ENCODE peak calls at places on chromosomes 7 and 10, in seven cellular contexts. Q is trophoblast cell, Z is IMR-90, C is mesendoderm, F is H9, M is neuronal stem cell, X is mesenchymal stem cell. E is an unnamed sample.

GRCh38 chr10:126243306-126243705 is 145.0 kb downstream of the ADAM12 start:
- DNase-seq in F (no peak), M (no peak), X (no peak), C (no peak), Z (peak), Q (no peak), E (no peak)

GRCh38 chr10:45673074-45673628 is 579 bp upstream of the ZFAND4 start:
- DNase-seq in C (no peak), M (no peak), Z (no peak), X (no peak), F (no peak), Q (no peak), E (no peak)

GRCh38 chr10:78222096-78222790 is 188.6 kb downstream of the RPS24 start:
- DNase-seq in X (no peak), Q (no peak), C (no peak), M (no peak), Z (no peak), F (no peak), E (no peak)

GRCh38 chr10:19204239-19204917 is 155.8 kb downstream of the MALRD1 start:
- DNase-seq in F (no peak), C (no peak), M (no peak), Z (peak), Q (no peak), X (no peak), E (no peak)

GRCh38 chr10:101814466-101815041 is 3.7 kb downstream of the OGA start:
- DNase-seq in X (peak), C (no peak), Z (no peak), F (no peak), Q (peak), M (no peak), E (no peak)

GRCh38 chr7:113652501-113652900 is 266.3 kb downstream of the PPP1R3A start:
- DNase-seq in X (no peak), Z (peak), C (no peak), F (no peak), Q (peak), M (no peak), E (no peak)

GRCh38 chr10:29609696-29610095 is 25.1 kb downstream of the SVIL start:
- DNase-seq in Q (no peak), X (no peak), M (no peak), C (no peak), F (no peak), Z (no peak), E (no peak)

GRCh38 chr7:117273325-117274292 is 49.2 kb downstream of the WNT2 start:
- DNase-seq in X (no peak), Q (peak), F (no peak), M (no peak), Z (no peak), C (no peak), E (no peak)

GRCh38 chr10:69508738-69509340 is 57.6 kb downstream of the TSPAN15 start:
- DNase-seq in M (no peak), F (no peak), C (no peak), X (no peak), Z (no peak), Q (no peak), E (no peak)

GRCh38 chr10:57996536-57996935 is 271.2 kb downstream of the IPMK start:
- DNase-seq in X (no peak), F (no peak), C (no peak), Q (no peak), M (no peak), Z (no peak), E (no peak)

GRCh38 chr7:123637203-123637602 is 18.5 kb upstream of the LMOD2 start:
- DNase-seq in M (no peak), X (no peak), Q (peak), C (peak), Z (no peak), F (no peak), E (no peak)

GRCh38 chr10:1581189-1581588 is 156.1 kb downstream of the ADARB2 start:
- DNase-seq in M (no peak), Q (no peak), C (peak), F (peak), X (no peak), Z (no peak), E (no peak)

GRCh38 chr10:124213471-124213870 is 120.1 kb upstream of the CHST15 start:
- DNase-seq in C (no peak), M (no peak), Z (no peak), Q (peak), F (no peak), X (no peak), E (no peak)

GRCh38 chr7:16430133-16430532 is 8.8 kb upstream of the CRPPA start:
- DNase-seq in M (no peak), Z (peak), Q (no peak), X (no peak), F (no peak), C (no peak), E (no peak)

GRCh38 chr7:120550494-120551048 is 277.6 kb downstream of the KCND2 start:
- DNase-seq in Z (no peak), F (no peak), Q (no peak), M (no peak), X (peak), C (peak), E (no peak)

GRCh38 chr7:105355701-105356100 is 33.0 kb downstream of the SRPK2 start:
- DNase-seq in C (no peak), M (no peak), X (no peak), Q (no peak), Z (no peak), F (no peak), E (no peak)

GRCh38 chr10:87058171-87058570 is 36.5 kb downstream of the GLUD1 start:
- DNase-seq in X (no peak), M (no peak), Z (no peak), C (no peak), Q (no peak), F (no peak), E (no peak)

GRCh38 chr7:107468824-107469223 is 1.0 kb upstream of the GPR22 start:
- DNase-seq in M (no peak), Z (no peak), Q (no peak), X (no peak), C (no peak), F (no peak), E (no peak)

GRCh38 chr10:66822801-66823200 is 103.0 kb upstream of the LRRTM3 start:
- DNase-seq in M (peak), Q (no peak), C (peak), X (no peak), F (peak), Z (no peak), E (peak)

GRCh38 chr10:66827353-66827752 is 98.5 kb upstream of the LRRTM3 start:
- DNase-seq in M (no peak), F (no peak), C (no peak), Q (no peak), Z (peak), X (peak), E (no peak)

GRCh38 chr10:66819691-66820090 is 106.1 kb upstream of the LRRTM3 start:
- DNase-seq in Z (no peak), F (no peak), C (no peak), Q (no peak), M (no peak), X (no peak), E (no peak)

GRCh38 chr10:66828957-66829356 is 96.9 kb upstream of the LRRTM3 start:
- DNase-seq in C (no peak), Z (peak), F (no peak), Q (no peak), M (no peak), X (no peak), E (no peak)

GRCh38 chr10:66823301-66823700 is 102.5 kb upstream of the LRRTM3 start:
- DNase-seq in F (no peak), X (no peak), Z (no peak), C (no peak), Q (no peak), M (no peak), E (no peak)
- H4K8ac ChIP-seq in F (no peak), X (no peak), Z (no peak), C (no peak), Q (no peak), M (no peak), E (no peak)

GRCh38 chr10:96656839-96657238 is 63.5 kb downstream of the PIK3AP1 start:
- DNase-seq in M (no peak), F (no peak), X (no peak), Z (no peak), Q (peak), C (no peak), E (no peak)

GRCh38 chr10:96657385-96657784 is 62.9 kb downstream of the PIK3AP1 start:
- DNase-seq in Q (no peak), X (no peak), M (no peak), F (no peak), C (no peak), Z (no peak), E (no peak)

GRCh38 chr10:96651998-96652431 is 65.2 kb upstream of the TM9SF3 start:
- DNase-seq in F (no peak), M (no peak), X (no peak), Z (no peak), Q (no peak), C (no peak), E (no peak)

GRCh38 chr10:96658844-96659243 is 61.5 kb downstream of the PIK3AP1 start:
- DNase-seq in Q (no peak), X (no peak), M (no peak), Z (no peak), F (no peak), C (no peak), E (no peak)

DNA sequence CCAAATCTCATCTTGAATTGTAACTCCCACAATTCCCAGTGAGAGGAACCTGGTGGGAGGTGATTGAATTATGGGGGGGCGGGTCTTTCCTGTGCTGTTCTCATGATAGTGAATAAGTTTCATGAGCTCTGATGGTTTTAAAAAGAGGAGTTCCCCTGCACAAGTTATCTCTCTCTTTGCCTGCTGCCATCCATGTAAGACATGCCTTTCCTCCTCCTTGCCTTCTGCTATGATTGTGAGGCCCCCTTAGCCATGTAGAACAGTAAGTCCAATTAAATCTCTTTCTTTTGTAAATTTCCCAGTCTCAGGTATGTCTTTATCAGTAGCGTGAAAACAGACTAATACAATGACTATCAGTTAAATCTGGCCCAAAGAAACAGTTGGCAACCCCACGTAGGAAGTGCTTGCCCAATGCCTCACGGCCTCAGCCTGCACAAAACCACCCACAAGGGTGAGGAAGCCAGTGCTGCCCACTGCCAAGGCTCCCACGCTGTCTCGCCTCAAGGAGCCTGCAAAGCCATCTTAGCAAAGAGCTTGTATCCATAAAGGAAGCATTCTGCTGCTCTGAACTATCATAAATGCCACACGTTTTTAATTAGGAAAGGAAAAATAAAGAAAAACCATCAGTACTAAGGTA is 64.6 kb downstream of the PIK3AP1 start:
- DNase-seq in Q (no peak), X (no peak), Z (no peak), C (no peak), F (no peak), M (no peak), E (no peak)
- H4K8ac ChIP-seq in Q (no peak), X (no peak), Z (no peak), C (no peak), F (no peak), M (no peak), E (no peak)

GRCh38 chr7:106447318-106447847 is 162.6 kb upstream of the NAMPT start:
- DNase-seq in Q (no peak), Z (no peak), F (no peak), X (no peak), C (no peak), M (no peak), E (no peak)

GRCh38 chr7:106448346-106448991 is 163.7 kb upstream of the NAMPT start:
- DNase-seq in M (no peak), X (no peak), Z (no peak), C (no peak), Q (no peak), F (no peak), E (no peak)

GRCh38 chr7:106444068-106444655 is 159.4 kb upstream of the NAMPT start:
- DNase-seq in M (no peak), X (no peak), Z (no peak), C (no peak), Q (peak), F (no peak), E (no peak)

GRCh38 chr7:106443156-106443555 is 158.4 kb upstream of the NAMPT start:
- DNase-seq in F (no peak), Z (no peak), Q (peak), M (no peak), X (no peak), C (no peak), E (no peak)

DNA sequence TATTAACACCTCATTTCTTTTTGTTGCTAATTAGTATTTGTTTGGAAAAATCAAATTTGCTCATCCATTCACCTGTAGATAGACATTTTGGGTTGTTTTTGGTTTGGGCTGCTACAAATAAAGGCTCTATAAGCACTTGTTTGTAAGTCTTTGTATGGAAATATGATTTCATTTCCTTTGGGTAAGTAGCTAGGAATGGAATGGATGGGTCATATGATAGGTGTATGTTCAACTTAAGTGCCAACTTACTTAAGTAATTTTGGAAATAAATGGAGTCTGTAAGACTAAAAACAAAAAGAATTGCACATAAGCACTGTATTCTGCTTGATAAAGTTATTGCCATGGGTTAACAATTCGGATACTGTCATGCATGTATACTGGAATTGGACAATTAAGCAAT is 157.7 kb upstream of the NAMPT start:
- DNase-seq in F (no peak), X (no peak), Z (no peak), C (no peak), M (no peak), Q (no peak), E (no peak)
- H4K8ac ChIP-seq in F (no peak), X (no peak), Z (no peak), C (no peak), M (no peak), Q (no peak), E (no peak)

GRCh38 chr7:84783161-84783803 is 403.6 kb downstream of the SEMA3D start:
- DNase-seq in Z (peak), X (peak), C (no peak), Q (peak), M (no peak), F (no peak), E (no peak)

GRCh38 chr7:84784450-84784849 is 402.4 kb downstream of the SEMA3D start:
- DNase-seq in F (no peak), M (no peak), Z (no peak), C (no peak), X (no peak), Q (no peak), E (no peak)

GRCh38 chr7:84786073-84786472 is 400.8 kb downstream of the SEMA3D start:
- DNase-seq in Z (no peak), M (no peak), X (no peak), Q (no peak), F (no peak), C (peak), E (no peak)

GRCh38 chr7:84781838-84782237 is 405.0 kb downstream of the SEMA3D start:
- DNase-seq in X (no peak), M (no peak), F (no peak), Z (no peak), Q (no peak), C (no peak), E (no peak)

DNA sequence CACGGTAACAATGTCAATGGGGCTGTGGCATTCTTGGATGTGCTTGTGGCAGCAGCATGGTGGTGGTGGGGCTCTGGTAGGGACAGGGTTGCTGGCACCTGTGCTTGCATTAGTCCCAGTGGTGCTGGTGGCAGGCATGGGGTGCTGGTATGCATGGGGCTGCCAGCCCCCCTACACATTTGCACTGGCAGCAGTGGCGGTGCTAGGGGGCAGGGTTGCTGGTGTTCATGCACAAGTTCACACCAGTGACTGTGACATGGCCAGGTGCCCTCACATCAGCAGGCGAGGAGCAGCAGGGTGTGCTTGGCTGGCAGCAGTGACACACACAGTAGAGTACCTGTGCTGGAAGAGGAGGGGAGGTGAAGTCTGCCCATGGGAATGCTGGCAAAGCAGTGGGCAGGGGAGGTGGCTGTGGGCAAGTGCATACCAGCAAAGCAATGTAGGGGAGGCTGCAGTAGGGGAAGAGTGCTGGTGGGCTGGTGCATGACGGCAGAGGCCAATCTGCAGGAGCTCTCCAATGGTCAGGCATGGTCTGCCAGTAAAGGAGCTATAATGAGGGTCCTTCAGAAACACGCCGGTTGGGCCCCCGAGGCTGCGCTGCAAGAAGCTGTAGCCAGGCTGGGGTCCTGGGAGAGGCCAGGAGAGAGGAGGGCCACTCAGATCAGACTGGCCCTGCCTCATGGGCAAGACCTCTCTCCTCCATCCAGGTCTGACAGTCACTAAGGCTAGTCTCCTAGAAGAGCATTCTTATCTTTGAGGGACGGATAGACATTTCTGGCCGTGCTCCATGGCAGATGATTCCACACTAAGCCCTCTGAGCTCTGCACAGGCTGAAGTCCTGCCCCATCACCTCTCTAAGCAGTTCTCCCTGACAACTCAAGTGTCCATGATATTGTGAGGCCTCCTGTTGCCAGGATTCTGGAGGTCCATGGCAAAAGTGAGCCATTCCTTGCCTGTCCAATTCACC is 406.4 kb downstream of the SEMA3D start:
- DNase-seq in F (no peak), Q (no peak), M (no peak), X (no peak), Z (no peak), C (no peak), E (no peak)
- H4K8ac ChIP-seq in F (no peak), Q (peak), M (peak), X (no peak), Z (no peak), C (no peak), E (peak)

GRCh38 chr7:130912910-130913720 is 179.1 kb upstream of the KLF14 start:
- DNase-seq in Z (peak), C (peak), F (no peak), M (no peak), Q (peak), X (peak), E (no peak)
- H4K8ac ChIP-seq in Z (peak), C (no peak), F (no peak), M (no peak), Q (no peak), X (peak), E (no peak)

GRCh38 chr10:92834981-92835380 is 13.3 kb upstream of the EXOC6 start:
- DNase-seq in C (no peak), Z (peak), X (no peak), M (no peak), Q (no peak), F (no peak), E (no peak)

GRCh38 chr10:92834331-92834730 is 14.0 kb upstream of the EXOC6 start:
- DNase-seq in Z (peak), Q (no peak), M (no peak), F (no peak), C (no peak), X (no peak), E (no peak)

GRCh38 chr10:92830478-92831389 is 17.6 kb upstream of the EXOC6 start:
- DNase-seq in C (no peak), Q (no peak), Z (no peak), F (no peak), M (no peak), X (no peak), E (peak)

GRCh38 chr10:92832998-92833642 is 15.2 kb upstream of the EXOC6 start:
- DNase-seq in C (no peak), F (no peak), M (no peak), X (no peak), Q (peak), Z (no peak), E (peak)

DNA sequence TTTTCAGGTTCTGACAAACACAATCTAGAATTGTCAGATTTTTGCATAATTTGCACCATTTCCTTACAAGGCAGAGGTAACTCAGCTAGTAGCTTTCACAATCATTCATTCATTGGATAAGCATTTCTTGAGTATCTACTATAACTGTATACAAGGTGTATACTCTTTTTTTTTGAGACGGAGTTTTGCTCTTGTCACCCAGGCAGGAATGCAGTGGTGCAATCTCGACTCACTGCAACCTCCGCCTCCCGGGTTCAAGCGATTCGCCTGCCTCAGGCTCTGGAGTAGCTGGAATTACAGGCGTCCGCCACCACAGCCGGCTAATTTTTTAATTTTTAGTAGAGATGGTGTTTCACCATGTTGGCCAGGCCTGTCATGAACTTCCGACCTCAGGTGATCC is 16.2 kb upstream of the EXOC6 start:
- DNase-seq in C (no peak), F (no peak), M (no peak), Q (peak), X (no peak), Z (no peak), E (no peak)
- H4K8ac ChIP-seq in C (no peak), F (no peak), M (no peak), Q (no peak), X (no peak), Z (no peak), E (no peak)

GRCh38 chr7:12692479-12693259 is 5.2 kb downstream of the ARL4A start:
- DNase-seq in Z (no peak), Q (no peak), C (no peak), X (no peak), F (no peak), M (no peak), E (no peak)

GRCh38 chr7:12699299-12699698 is 11.9 kb downstream of the ARL4A start:
- DNase-seq in Z (no peak), F (no peak), Q (peak), C (no peak), X (no peak), M (no peak), E (no peak)

GRCh38 chr7:12692035-12692434 is 4.6 kb downstream of the ARL4A start:
- DNase-seq in M (no peak), X (no peak), F (no peak), C (no peak), Q (no peak), Z (no peak), E (no peak)

GRCh38 chr7:12694817-12695216 is 7.4 kb downstream of the ARL4A start:
- DNase-seq in Q (no peak), X (no peak), M (no peak), Z (no peak), C (no peak), F (no peak), E (no peak)

DNA sequence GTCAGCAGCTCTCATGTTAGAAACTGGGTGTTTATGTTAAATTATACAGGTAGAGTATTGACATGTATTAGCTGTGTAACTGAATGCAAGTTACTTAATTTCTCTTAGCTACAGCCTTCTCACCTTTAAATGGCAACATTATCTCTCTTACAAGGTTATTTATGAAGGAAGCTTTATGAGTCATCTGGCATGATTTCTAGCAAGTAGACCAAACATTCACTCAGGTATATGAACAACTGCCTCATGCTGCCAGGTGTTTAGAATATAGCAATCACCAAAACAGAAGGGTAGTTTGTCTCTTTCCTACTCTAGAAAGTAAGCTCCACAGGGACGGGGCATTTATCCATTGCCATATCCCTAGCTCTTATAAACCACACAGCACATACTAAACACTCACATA is 8.6 kb downstream of the ARL4A start:
- DNase-seq in M (no peak), X (no peak), F (no peak), C (no peak), Q (no peak), Z (no peak), E (no peak)
- H4K8ac ChIP-seq in M (no peak), X (no peak), F (no peak), C (no peak), Q (no peak), Z (no peak), E (no peak)

E was measured in H1.